ENCODE peak calls at places on chromosomes 13 and 19, in eight cellular contexts. Y is HepG2, P is Peyer's patch, X is stomach, G is uterus, M is gastrocnemius medialis, O is right lobe of liver, E is thyroid gland. Z is an unnamed sample.

GRCh38 chr13:97339019-97339988 is 94.7 kb upstream of the RAP2A start:
- DNase-seq in Y (no peak), P (no peak), X (peak; percentile 29), G (peak; percentile 71), M (peak; percentile 54), O (no peak), E (no peak), Z (peak; percentile 31)

GRCh38 chr13:111967572-111968201 is 99.3 kb upstream of the SOX1 start:
- DNase-seq in Y (no peak), P (no peak), X (no peak), G (no peak), M (no peak), O (no peak), E (no peak), Z (no peak)

GRCh38 chr19:47315125-47315821 is 5.6 kb downstream of the C5AR1 start:
- DNase-seq in Y (peak; percentile 97), P (no peak), X (peak; percentile 44), G (peak; percentile 42), M (peak; percentile 67), O (peak; percentile 91), E (no peak), Z (peak; percentile 94)

GRCh38 chr13:92657565-92657964 is 569.0 kb upstream of the GPC6 start:
- DNase-seq in Y (no peak), P (no peak), X (no peak), G (no peak), M (no peak), O (no peak), E (no peak), Z (no peak)

GRCh38 chr13:74641586-74641985 is 507.4 kb upstream of the KLF12 start:
- DNase-seq in Y (no peak), P (no peak), X (no peak), G (no peak), M (no peak), O (no peak), E (peak; percentile 72), Z (no peak)

GRCh38 chr13:93298741-93299140 is 72.1 kb downstream of the GPC6 start:
- DNase-seq in Y (no peak), P (no peak), X (no peak), G (no peak), M (no peak), O (no peak), E (no peak), Z (no peak)

GRCh38 chr19:55340784-55341147 is 1.1 kb downstream of the KMT5C start:
- DNase-seq in Y (no peak), P (no peak), X (no peak), G (no peak), M (no peak), O (no peak), E (peak; percentile 12), Z (peak; percentile 15)

GRCh38 chr13:97194473-97194872 is 27.7 kb upstream of the MBNL2 start:
- DNase-seq in Y (no peak), P (no peak), X (no peak), G (no peak), M (no peak), O (no peak), E (no peak), Z (no peak)

GRCh38 chr19:18504886-18505610 is 16.8 kb downstream of the ELL start:
- DNase-seq in Y (no peak), P (peak; percentile 67), X (no peak), G (no peak), M (no peak), O (no peak), E (no peak), Z (no peak)

GRCh38 chr19:12936582-12936981 is 1.8 kb upstream of the CALR start:
- DNase-seq in Y (no peak), P (no peak), X (no peak), G (no peak), M (no peak), O (no peak), E (no peak), Z (no peak)

GRCh38 chr13:113855931-113856715 is 7.8 kb downstream of the GAS6 start:
- DNase-seq in Y (no peak), P (no peak), X (no peak), G (peak; percentile 13), M (peak; percentile 14), O (no peak), E (no peak), Z (no peak)

GRCh38 chr19:18763674-18764590 is 27.2 kb downstream of the COMP start:
- DNase-seq in Y (no peak), P (no peak), X (no peak), G (no peak), M (peak; percentile 79), O (no peak), E (peak; percentile 90), Z (peak; percentile 77)

GRCh38 chr13:113060557-113061270 is 44.9 kb upstream of the F7 start:
- DNase-seq in Y (no peak), P (no peak), X (no peak), G (no peak), M (no peak), O (peak; percentile 39), E (no peak), Z (no peak)

GRCh38 chr13:75760182-75760981 is 124.3 kb downstream of the LMO7 start:
- DNase-seq in Y (peak; percentile 98), P (peak; percentile 63), X (peak; percentile 85), G (no peak), M (peak; percentile 71), O (peak; percentile 70), E (peak; percentile 75), Z (no peak)

GRCh38 chr19:48310227-48310626 is 15.1 kb upstream of the EMP3 start:
- DNase-seq in Y (peak; percentile 56), P (no peak), X (no peak), G (no peak), M (no peak), O (no peak), E (no peak), Z (peak; percentile 52)

GRCh38 chr19:42619271-42619670 is 24.5 kb upstream of the CEACAM8 start:
- DNase-seq in Y (no peak), P (no peak), X (no peak), G (no peak), M (no peak), O (no peak), E (no peak), Z (no peak)

GRCh38 chr19:35727956-35728706 is 10.3 kb downstream of the KMT2B start:
- DNase-seq in Y (no peak), P (no peak), X (no peak), G (no peak), M (no peak), O (no peak), E (no peak), Z (no peak)

GRCh38 chr13:101341464-101341863 is 74.8 kb downstream of the NALCN start:
- DNase-seq in Y (no peak), P (no peak), X (no peak), G (no peak), M (no peak), O (no peak), E (no peak), Z (no peak)

GRCh38 chr13:101398920-101399319 is 17.4 kb downstream of the NALCN start:
- DNase-seq in Y (no peak), P (no peak), X (no peak), G (no peak), M (no peak), O (no peak), E (no peak), Z (no peak)

GRCh38 chr13:83880275-83881027 is 1.8 kb downstream of the SLITRK1 start:
- DNase-seq in Y (no peak), P (no peak), X (no peak), G (no peak), M (no peak), O (no peak), E (no peak), Z (no peak)
- H3K4me3 ChIP-seq in Y (no peak overlapping the region), P (no peak overlapping the region), X (no peak overlapping the region), G (no peak overlapping the region), M (no peak overlapping the region), O (no peak overlapping the region), E (no peak overlapping the region), Z (no peak overlapping the region)

DNA sequence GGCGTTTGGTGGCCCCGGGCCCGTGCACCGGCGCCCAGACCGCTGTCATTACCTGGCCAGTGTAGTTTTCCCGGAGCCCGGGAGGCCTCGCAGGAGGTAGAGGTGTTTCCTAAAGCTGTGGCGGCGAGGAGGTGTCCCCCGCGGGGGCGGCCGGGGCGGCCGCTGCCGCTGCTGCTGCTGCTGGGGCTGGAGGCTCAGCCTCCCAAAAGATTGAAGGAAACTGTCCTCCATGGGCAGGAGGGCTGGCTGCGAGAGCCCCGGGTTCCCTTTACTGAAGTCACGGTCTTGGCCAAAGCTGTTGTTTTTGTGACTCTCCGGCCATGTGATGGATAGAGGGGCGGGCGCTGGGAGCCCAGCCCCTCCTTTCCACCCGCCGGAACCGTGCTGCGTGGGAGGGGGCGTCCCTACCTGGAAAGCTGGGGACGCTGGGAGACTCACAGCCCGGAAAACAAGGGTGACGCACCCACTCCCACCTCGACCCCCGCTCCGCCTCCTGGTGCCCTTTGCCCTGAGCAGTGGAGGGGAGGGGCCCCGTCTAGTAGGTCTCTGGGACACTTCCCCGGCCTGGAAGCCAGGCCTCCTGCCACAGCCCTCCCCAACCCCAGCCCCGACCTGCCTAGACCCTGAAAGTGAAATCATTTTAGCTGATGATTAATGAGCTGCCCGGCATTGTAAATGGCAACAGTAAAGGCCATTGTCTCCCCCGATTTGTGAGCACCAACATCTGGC is at the start of gene N4BP2L1:
- DNase-seq in Y (peak; percentile 96), P (peak; percentile 85), X (peak; percentile 71), G (peak; percentile 75), M (peak; percentile 59), O (peak; percentile 97), E (peak; percentile 82), Z (peak; percentile 85)
- TF ChIP-seq POLR2A in Y (peak; percentile 74), P (peak; percentile 80), X (no peak), G (peak; percentile 96), M (peak; percentile 92), O (peak; percentile 98), E (peak; percentile 90), Z (peak; percentile 82)

GRCh38 chr13:77548095-77548494 is 12.6 kb downstream of the SCEL start:
- DNase-seq in Y (no peak), P (no peak), X (no peak), G (no peak), M (no peak), O (no peak), E (no peak), Z (no peak)
- H3K4me3 ChIP-seq in Y (no peak overlapping the region), P (no peak overlapping the region), X (no peak overlapping the region), G (no peak overlapping the region), M (no peak overlapping the region), O (no peak overlapping the region), E (no peak overlapping the region), Z (no peak overlapping the region)

GRCh38 chr19:1270854-1271527 is 1.9 kb downstream of the CIRBP start:
- DNase-seq in Y (no peak), P (no peak), X (no peak), G (no peak), M (peak; percentile 43), O (no peak), E (peak; percentile 40), Z (peak; percentile 73)
- TF ChIP-seq POLR2A in Y (no peak), P (no peak), X (no peak), G (no peak), M (no peak), O (no peak), E (no peak), Z (no peak)